ENCODE peak calls at places on chromosomes 1 and 21, in six cellular contexts. K is NCI-H1417; O is GM13977; T is HS-5; Y is stimulated activated CD8-positive, alpha-beta memory T cell treated with anti-CD3 and anti-CD28 coated beads, Interleukin-15, amount 100 ng/mL, for 24 hours; V is RCC 7860. C is an unnamed sample.

GRCh38 chr1:63773815-63774616 is at the start of gene ROR1:
- DNase-seq in K (peak), V (peak), O (peak), T (peak), Y (peak), C (peak)

GRCh38 chr1:210653771-210654170 is 325.1 kb downstream of the HHAT start:
- DNase-seq in O (no peak), K (no peak), Y (no peak), T (no peak), V (no peak), C (no peak)

GRCh38 chr1:225995919-225996864 is 3.0 kb downstream of the SDE2 start:
- DNase-seq in V (no peak), Y (no peak), K (no peak), T (no peak), O (no peak), C (no peak)

GRCh38 chr1:32890516-32891240 is 4.4 kb downstream of the HPCA start:
- DNase-seq in K (no peak), O (no peak), T (no peak), Y (no peak), V (no peak), C (no peak)

GRCh38 chr1:47401761-47402160 is 14.3 kb upstream of the FOXE3 start:
- DNase-seq in T (no peak), V (no peak), Y (no peak), O (no peak), K (no peak), C (no peak)

GRCh38 chr1:35129080-35129479 is 49.9 kb downstream of the ZMYM1 start:
- DNase-seq in V (no peak), Y (no peak), T (no peak), K (no peak), O (no peak), C (no peak)

GRCh38 chr1:156420209-156421061 is 51.4 kb downstream of the RHBG start:
- DNase-seq in Y (no peak), O (peak), T (no peak), K (no peak), V (no peak), C (no peak)

GRCh38 chr1:164703971-164704411 is 145.0 kb downstream of the PBX1 start:
- DNase-seq in T (no peak), O (no peak), Y (no peak), V (no peak), K (no peak), C (no peak)

GRCh38 chr1:56577859-56578663 is 1.3 kb downstream of the PLPP3 start:
- DNase-seq in O (peak), Y (no peak), V (no peak), T (peak), K (peak), C (peak)

GRCh38 chr1:19091539-19091938 is 118.5 kb downstream of the UBR4 start:
- DNase-seq in V (no peak), K (no peak), T (no peak), O (no peak), Y (no peak), C (no peak)

GRCh38 chr1:109777980-109778625 is 14.4 kb upstream of the EPS8L3 start:
- DNase-seq in V (no peak), O (no peak), K (no peak), T (no peak), Y (no peak), C (no peak)

GRCh38 chr1:160755864-160756616 is 17.0 kb downstream of the SLAMF7 start:
- DNase-seq in V (no peak), O (no peak), T (no peak), K (no peak), Y (no peak), C (no peak)

GRCh38 chr1:239657291-239657690 is 270.9 kb downstream of the CHRM3 start:
- DNase-seq in V (no peak), T (no peak), K (no peak), Y (no peak), O (no peak), C (no peak)

GRCh38 chr1:220544901-220545303 is 17.0 kb downstream of the MARK1 start:
- DNase-seq in V (no peak), O (no peak), Y (no peak), K (no peak), T (no peak), C (no peak)

GRCh38 chr1:245516178-245516829 is 361.5 kb downstream of the KIF26B start:
- DNase-seq in K (peak), V (no peak), T (no peak), Y (no peak), O (peak), C (peak)

GRCh38 chr1:44611866-44612265 is 62.4 kb downstream of the TMEM53 start:
- DNase-seq in K (no peak), Y (no peak), V (no peak), O (no peak), T (no peak), C (no peak)

GRCh38 chr1:166908942-166909341 is 32.9 kb upstream of the TADA1 start:
- DNase-seq in K (no peak), T (no peak), V (peak), O (no peak), Y (no peak), C (no peak)

GRCh38 chr1:42266253-42267135 is 68.5 kb downstream of the FOXJ3 start:
- DNase-seq in K (no peak), T (no peak), V (no peak), Y (no peak), O (no peak), C (no peak)

GRCh38 chr1:66758247-66758755 is 6.0 kb downstream of the DYNLT5 start:
- DNase-seq in O (peak), V (no peak), T (no peak), Y (no peak), K (no peak), C (no peak)

GRCh38 chr1:239987103-239987745 is 104.5 kb upstream of the FMN2 start:
- DNase-seq in Y (no peak), O (no peak), V (peak), T (no peak), K (peak), C (no peak)

GRCh38 chr1:2561446-2561845 is 5.3 kb downstream of the TNFRSF14 start:
- DNase-seq in O (no peak), Y (no peak), T (no peak), V (no peak), K (peak), C (no peak)

GRCh38 chr1:223531742-223532341 is 133.7 kb downstream of the CAPN8 start:
- DNase-seq in V (peak), O (peak), Y (no peak), T (no peak), K (peak), C (peak)

GRCh38 chr21:42373181-42373907 is 7.0 kb upstream of the TFF1 start:
- DNase-seq in T (no peak), O (no peak), V (no peak), Y (no peak), K (no peak), C (no peak)

GRCh38 chr1:47972864-47973437 is 24.2 kb downstream of the TRABD2B start:
- DNase-seq in K (no peak), V (no peak), O (no peak), T (no peak), Y (no peak), C (no peak)

GRCh38 chr21:33682992-33683627 is 40.8 kb downstream of the ITSN1 start:
- DNase-seq in V (peak), Y (no peak), O (no peak), T (peak), K (peak), C (no peak)

GRCh38 chr1:116737855-116738318 is 16.3 kb upstream of the CD2 start:
- DNase-seq in Y (no peak), T (no peak), K (no peak), O (peak), V (no peak), C (no peak)

GRCh38 chr1:225766967-225767413 is 10.6 kb upstream of the SRP9 start:
- DNase-seq in K (no peak), Y (no peak), T (peak), V (peak), O (no peak), C (no peak)

GRCh38 chr21:46551636-46552241 is 53.1 kb downstream of the S100B start:
- DNase-seq in Y (no peak), K (no peak), V (no peak), O (peak), T (no peak), C (no peak)

GRCh38 chr1:167210966-167211674 is 9.6 kb upstream of the POU2F1 start:
- DNase-seq in K (no peak), Y (no peak), T (no peak), O (no peak), V (no peak), C (no peak)

GRCh38 chr1:22314676-22315075 is 137.0 kb upstream of the ZBTB40 start:
- DNase-seq in T (no peak), V (no peak), K (no peak), O (no peak), Y (no peak), C (no peak)

GRCh38 chr1:219143735-219144134 is 29.9 kb upstream of the LYPLAL1 start:
- DNase-seq in T (peak), O (no peak), V (peak), K (no peak), Y (no peak), C (no peak)

GRCh38 chr21:46489162-46489663 is 30.5 kb downstream of the DIP2A start:
- DNase-seq in Y (no peak), V (no peak), O (no peak), T (no peak), K (no peak), C (no peak)

GRCh38 chr1:174742805-174743653 is 256.7 kb upstream of the CACYBP start:
- DNase-seq in T (no peak), K (peak), V (no peak), Y (no peak), O (no peak), C (no peak)

GRCh38 chr1:94025383-94026340 is 95.3 kb downstream of the ABCA4 start:
- DNase-seq in Y (no peak), K (peak), O (peak), T (peak), V (peak), C (no peak)

GRCh38 chr1:113438505-113439271 is 48.4 kb downstream of the MAGI3 start:
- DNase-seq in K (no peak), O (no peak), Y (no peak), V (peak), T (no peak), C (no peak)

GRCh38 chr1:164780863-164781262 is 221.9 kb downstream of the PBX1 start:
- DNase-seq in Y (no peak), V (peak), T (no peak), K (no peak), O (no peak), C (no peak)

GRCh38 chr1:145918992-145919939 is 749 bp upstream of the PEX11B start:
- DNase-seq in Y (no peak), O (peak), V (peak), K (peak), T (peak), C (peak)

GRCh38 chr1:35188578-35189392 is 4.2 kb downstream of the SFPQ start:
- DNase-seq in Y (no peak), O (no peak), V (no peak), T (no peak), K (no peak), C (no peak)

GRCh38 chr21:15752763-15753407 is 23.1 kb downstream of the USP25 start:
- DNase-seq in T (no peak), Y (no peak), K (no peak), O (no peak), V (peak), C (no peak)